ENCODE peak calls at places on chromosomes 13 and 19, in six cellular contexts. One of them, this sample, is unnamed.

GRCh38 chr19:13588953-13589833 is 82.9 kb upstream of the CACNA1A start:
- DNase-seq in Right ventricle myocardium superior: peak
- DNase-seq in MCF 10A: peak
- DNase-seq in SK-N-DZ: peak
- DNase-seq in iPS-NIHi11: peak
- DNase-seq in body of pancreas: peak
- DNase-seq in this sample: peak

GRCh38 chr13:30364876-30365275 is 57.4 kb upstream of the UBE2L5 start:
- DNase-seq in SK-N-DZ: no peak
- DNase-seq in Right ventricle myocardium superior: no peak
- DNase-seq in body of pancreas: no peak
- DNase-seq in MCF 10A: no peak
- DNase-seq in iPS-NIHi11: no peak
- DNase-seq in this sample: no peak

GRCh38 chr13:24253520-24254150 is 55.7 kb upstream of the C1QTNF9 start:
- DNase-seq in body of pancreas: no peak
- DNase-seq in iPS-NIHi11: no peak
- DNase-seq in Right ventricle myocardium superior: no peak
- DNase-seq in MCF 10A: no peak
- DNase-seq in SK-N-DZ: no peak
- DNase-seq in this sample: no peak

GRCh38 chr19:30871979-30872378 is 477.3 kb downstream of the TSHZ3 start:
- DNase-seq in SK-N-DZ: no peak
- DNase-seq in Right ventricle myocardium superior: no peak
- DNase-seq in MCF 10A: no peak
- DNase-seq in body of pancreas: no peak
- DNase-seq in iPS-NIHi11: no peak
- DNase-seq in this sample: no peak

GRCh38 chr13:24788538-24788937 is 24.6 kb downstream of the RNF17 start:
- DNase-seq in MCF 10A: peak
- DNase-seq in Right ventricle myocardium superior: no peak
- DNase-seq in body of pancreas: no peak
- DNase-seq in SK-N-DZ: no peak
- DNase-seq in iPS-NIHi11: no peak
- DNase-seq in this sample: no peak

GRCh38 chr13:95212962-95213850 is 88.0 kb downstream of the ABCC4 start:
- DNase-seq in body of pancreas: no peak
- DNase-seq in MCF 10A: no peak
- DNase-seq in Right ventricle myocardium superior: no peak
- DNase-seq in iPS-NIHi11: no peak
- DNase-seq in SK-N-DZ: no peak
- DNase-seq in this sample: no peak

GRCh38 chr19:41548954-41549688 is 26.8 kb upstream of the CEACAM21 start:
- DNase-seq in MCF 10A: no peak
- DNase-seq in body of pancreas: no peak
- DNase-seq in iPS-NIHi11: no peak
- DNase-seq in SK-N-DZ: no peak
- DNase-seq in Right ventricle myocardium superior: no peak
- DNase-seq in this sample: peak

GRCh38 chr13:113534236-113534860 is 43.8 kb upstream of the DCUN1D2 start:
- DNase-seq in iPS-NIHi11: no peak
- DNase-seq in body of pancreas: no peak
- DNase-seq in Right ventricle myocardium superior: no peak
- DNase-seq in SK-N-DZ: no peak
- DNase-seq in MCF 10A: no peak
- DNase-seq in this sample: no peak

GRCh38 chr13:113495494-113496251 is 5.2 kb upstream of the DCUN1D2 start:
- DNase-seq in body of pancreas: no peak
- DNase-seq in iPS-NIHi11: no peak
- DNase-seq in MCF 10A: no peak
- DNase-seq in SK-N-DZ: no peak
- DNase-seq in Right ventricle myocardium superior: no peak
- DNase-seq in this sample: peak

GRCh38 chr13:90943961-90944360 is 403.5 kb upstream of the MIR17HG start:
- DNase-seq in Right ventricle myocardium superior: no peak
- DNase-seq in SK-N-DZ: no peak
- DNase-seq in MCF 10A: no peak
- DNase-seq in body of pancreas: no peak
- DNase-seq in iPS-NIHi11: no peak
- DNase-seq in this sample: no peak

GRCh38 chr13:40318366-40318765 is 348.1 kb downstream of the FOXO1 start:
- DNase-seq in iPS-NIHi11: no peak
- DNase-seq in SK-N-DZ: no peak
- DNase-seq in Right ventricle myocardium superior: peak
- DNase-seq in MCF 10A: peak
- DNase-seq in body of pancreas: peak
- DNase-seq in this sample: no peak

GRCh38 chr13:20231839-20232555 is at the start of gene GJB6:
- DNase-seq in body of pancreas: no peak
- DNase-seq in SK-N-DZ: no peak
- DNase-seq in MCF 10A: no peak
- DNase-seq in Right ventricle myocardium superior: no peak
- DNase-seq in iPS-NIHi11: peak
- DNase-seq in this sample: peak

This sample was measured in neural progenitor cell.